ENCODE peak calls at places on chromosome 2, in nine cellular contexts. F is EH; G is hepatocyte; K is activated T-helper 1 cell treated with anti-CD3 and anti-CD28 coated beads, Interleukin-2, amount 50 U/mL, for 16 hours; X is kidney epithelial cell; J is HCT116; S is GM03348; Z is GM13976; C is stimulated activated CD8-positive, alpha-beta memory T cell treated with anti-CD3 and anti-CD28 coated beads, Interleukin-4, amount 100 ng/mL, for 4 hours. A is an unnamed sample.

GRCh38 chr2:190528521-190529001 is 6.0 kb downstream of the NEMP2 start:
- DNase-seq in S (peak), G (peak), C (no peak), K (no peak), Z (no peak), X (no peak), F (peak), J (no peak), A (peak)

GRCh38 chr2:65300134-65300771 is 72.6 kb downstream of the ACTR2 start:
- DNase-seq in K (no peak), Z (no peak), F (peak), S (peak), G (no peak), X (no peak), C (no peak), J (no peak), A (no peak)

GRCh38 chr2:108878276-108878675 is 91.7 kb downstream of the CCDC138 start:
- DNase-seq in J (no peak), K (no peak), F (no peak), Z (no peak), S (no peak), G (no peak), X (no peak), C (no peak), A (no peak)

GRCh38 chr2:188668017-188668663 is 306.0 kb upstream of the COL3A1 start:
- DNase-seq in S (peak), J (peak), K (no peak), X (no peak), C (no peak), G (peak), Z (no peak), F (peak), A (no peak)

GRCh38 chr2:233499928-233500327 is 66.7 kb downstream of the USP40 start:
- DNase-seq in J (no peak), Z (no peak), F (no peak), X (no peak), C (no peak), K (no peak), G (no peak), S (no peak), A (no peak)

GRCh38 chr2:48268671-48269070 is 261.3 kb upstream of the STON1 start:
- DNase-seq in K (no peak), G (no peak), F (no peak), J (no peak), C (no peak), S (no peak), X (no peak), Z (no peak), A (no peak)

GRCh38 chr2:221431477-221431876 is 140.6 kb downstream of the EPHA4 start:
- DNase-seq in F (no peak), G (no peak), S (no peak), X (no peak), K (no peak), C (no peak), Z (no peak), J (no peak), A (no peak)

GRCh38 chr2:234670052-234670451 is 173.2 kb upstream of the ARL4C start:
- DNase-seq in S (peak), K (no peak), X (peak), C (no peak), F (peak), Z (no peak), G (no peak), J (no peak), A (no peak)

GRCh38 chr2:8882094-8882493 is 44.7 kb upstream of the KIDINS220 start:
- DNase-seq in Z (no peak), K (no peak), C (no peak), X (no peak), G (no peak), S (peak), F (peak), J (peak), A (peak)

GRCh38 chr2:121501070-121501469 is 29.6 kb upstream of the RNU4ATAC start:
- DNase-seq in Z (peak), K (no peak), C (no peak), S (peak), G (no peak), J (no peak), X (no peak), F (peak), A (no peak)

GRCh38 chr2:32711219-32711618 is 83.4 kb downstream of the TTC27 start:
- DNase-seq in C (no peak), J (no peak), K (no peak), F (peak), S (peak), Z (no peak), G (no peak), X (no peak), A (peak)

GRCh38 chr2:95029898-95030341 is 4.4 kb downstream of the MAL start:
- DNase-seq in C (no peak), X (no peak), S (no peak), F (no peak), Z (no peak), G (no peak), J (no peak), K (no peak), A (no peak)

GRCh38 chr2:44949329-44950151 is 8.0 kb downstream of the SIX3 start:
- DNase-seq in Z (no peak), K (no peak), J (no peak), C (no peak), X (no peak), G (no peak), F (peak), S (peak), A (peak)

GRCh38 chr2:105104208-105104731 is 66.4 kb downstream of the MRPS9 start:
- DNase-seq in S (peak), K (no peak), J (no peak), G (no peak), F (peak), C (no peak), Z (no peak), X (peak), A (no peak)

GRCh38 chr2:216372761-216373291 is 543 bp upstream of the MARCHF4 start:
- DNase-seq in X (peak), G (no peak), Z (no peak), C (no peak), F (peak), J (no peak), K (no peak), S (peak), A (no peak)

GRCh38 chr2:10741139-10741538 is 19.7 kb downstream of the ATP6V1C2 start:
- DNase-seq in X (no peak), Z (no peak), S (no peak), C (no peak), K (no peak), F (no peak), J (no peak), G (no peak), A (no peak)

GRCh38 chr2:53442783-53443182 is 324.8 kb upstream of the CHAC2 start:
- DNase-seq in X (no peak), F (no peak), C (no peak), Z (no peak), J (no peak), K (no peak), G (peak), S (no peak), A (peak)

GRCh38 chr2:112173646-112174319 is 35.6 kb downstream of the FBLN7 start:
- DNase-seq in K (no peak), G (no peak), F (no peak), X (peak), J (no peak), C (no peak), S (no peak), Z (peak), A (peak)

GRCh38 chr2:163269375-163270021 is 430.9 kb upstream of the KCNH7 start:
- DNase-seq in K (no peak), F (no peak), S (no peak), J (no peak), Z (no peak), C (no peak), X (no peak), G (no peak), A (no peak)

GRCh38 chr2:7203056-7203467 is 285.9 kb downstream of the RNF144A start:
- DNase-seq in G (peak), C (peak), Z (peak), F (peak), K (no peak), X (peak), J (peak), S (peak), A (peak)

GRCh38 chr2:69625078-69625788 is 18.3 kb downstream of the AAK1 start:
- DNase-seq in Z (no peak), X (no peak), K (no peak), S (no peak), F (peak), G (peak), C (no peak), J (no peak), A (peak)

GRCh38 chr2:177289824-177290632 is 25.5 kb upstream of the NFE2L2 start:
- DNase-seq in F (no peak), S (no peak), C (no peak), J (no peak), Z (peak), G (no peak), K (no peak), X (no peak), A (no peak)

GRCh38 chr2:98334439-98335078 is 11.7 kb upstream of the CNGA3 start:
- DNase-seq in J (no peak), C (no peak), G (peak), X (peak), K (no peak), S (peak), F (peak), Z (no peak), A (peak)

GRCh38 chr2:202135111-202135874 is 62.2 kb downstream of the KIAA2012 start:
- DNase-seq in G (peak), J (no peak), S (peak), C (no peak), F (peak), X (peak), Z (no peak), K (no peak), A (peak)

GRCh38 chr2:113240150-113240914 is 38.4 kb downstream of the PAX8 start:
- DNase-seq in X (no peak), S (peak), F (peak), G (peak), K (no peak), Z (no peak), J (peak), C (no peak), A (no peak)

GRCh38 chr2:201827621-201828020 is 21.3 kb downstream of the CDK15 start:
- DNase-seq in S (no peak), J (peak), Z (no peak), X (no peak), K (no peak), F (peak), C (no peak), G (no peak), A (no peak)